ENCODE peak calls at places on chromosomes 16 and 17, in four cellular contexts. O is heart left ventricle, M is sigmoid colon, U is tibial nerve. N is an unnamed sample.

GRCh38 chr17:81510798-81511549 is 1.6 kb downstream of the ACTG1 start:
- DNase-seq in U (no peak), O (peak; percentile 64), M (no peak), N (peak; percentile 89)

GRCh38 chr16:46830417-46830901 is 521 bp downstream of the C16orf87 start:
- DNase-seq in M (no peak), U (no peak), O (peak; percentile 55), N (peak; percentile 92)

GRCh38 chr17:60248618-60249516 is 99.1 kb downstream of the CA4 start:
- DNase-seq in O (no peak), U (no peak), M (no peak), N (no peak)

GRCh38 chr17:57283203-57283971 is 27.1 kb downstream of the MSI2 start:
- DNase-seq in M (no peak), U (no peak), O (no peak), N (no peak)

GRCh38 chr16:80938035-80938927 is 68.4 kb downstream of the CMC2 start:
- DNase-seq in M (peak; percentile 88), O (peak; percentile 33), U (no peak), N (no peak)

GRCh38 chr16:85137323-85138072 is 25.2 kb upstream of the CIBAR2 start:
- DNase-seq in O (peak; percentile 98), M (peak; percentile 99), U (peak; percentile 90), N (peak; percentile 92)

GRCh38 chr16:33877-34707 is 19.3 kb downstream of the POLR3K start:
- DNase-seq in O (no peak), U (no peak), M (peak; percentile 48), N (no peak)

GRCh38 chr17:71202449-71202848 is 918.4 kb upstream of the SOX9 start:
- DNase-seq in O (no peak), M (no peak), U (no peak), N (no peak)

GRCh38 chr16:27572711-27573110 is 22.8 kb downstream of the KATNIP start:
- DNase-seq in O (no peak), U (no peak), M (peak; percentile 38), N (no peak)

GRCh38 chr16:27251561-27252205 is 16.9 kb downstream of the NSMCE1 start:
- DNase-seq in M (no peak), U (no peak), O (no peak), N (no peak)

DNA sequence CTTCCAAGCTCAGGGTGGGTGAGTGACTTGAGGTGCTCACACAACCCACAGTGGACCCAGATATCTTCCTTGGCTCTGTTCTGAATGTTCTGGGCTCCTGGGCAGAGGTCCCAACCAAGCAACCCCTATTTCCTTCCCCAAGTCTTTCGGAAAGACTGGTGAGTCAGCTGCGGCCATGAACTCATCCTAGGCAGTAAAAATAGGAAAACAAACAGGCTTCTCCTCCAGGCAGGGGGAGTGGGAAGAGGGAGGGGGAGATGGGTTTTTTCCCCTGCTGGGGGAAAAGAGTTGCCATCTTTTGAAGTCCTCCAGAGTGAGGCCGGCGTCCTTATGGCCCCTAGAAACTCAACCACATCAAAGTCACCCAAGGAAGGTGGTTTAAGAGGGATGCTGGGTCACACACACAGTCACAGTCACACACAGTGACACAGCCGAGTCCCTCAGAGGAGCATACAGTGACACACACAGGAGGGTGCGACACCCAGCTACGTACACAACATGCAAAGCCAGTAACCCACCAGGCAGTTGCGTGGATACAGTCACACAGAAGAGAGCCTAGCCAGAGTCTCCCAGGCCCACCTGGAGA is 16.0 kb upstream of the DLX4 start:
- DNase-seq in O (no peak), M (no peak), U (no peak), N (no peak)
- H3K4me1 ChIP-seq in O (no peaks in the 10 kb centered on the region), M (no peaks in the 10 kb centered on the region), U (no peaks in the 10 kb centered on the region), N (peaks cover 12% of the 10 kb centered on the region)

GRCh38 chr17:78725448-78726021 is 56.5 kb downstream of the CYTH1 start:
- DNase-seq in O (no peak), M (no peak), U (no peak), N (no peak)

GRCh38 chr17:78724544-78724943 is 57.5 kb downstream of the CYTH1 start:
- DNase-seq in M (no peak), O (peak; percentile 56), U (no peak), N (no peak)

GRCh38 chr17:78726471-78727010 is 55.5 kb downstream of the CYTH1 start:
- DNase-seq in U (no peak), M (no peak), O (no peak), N (no peak)

GRCh38 chr17:78723957-78724356 is 58.1 kb downstream of the CYTH1 start:
- DNase-seq in O (no peak), M (no peak), U (no peak), N (no peak)

GRCh38 chr17:78724999-78725398 is 57.1 kb downstream of the CYTH1 start:
- DNase-seq in O (no peak), M (no peak), U (no peak), N (no peak)
- TF ChIP-seq POLR2A in O (no peak), M (no peak), U (no peak), N (no peak)

DNA sequence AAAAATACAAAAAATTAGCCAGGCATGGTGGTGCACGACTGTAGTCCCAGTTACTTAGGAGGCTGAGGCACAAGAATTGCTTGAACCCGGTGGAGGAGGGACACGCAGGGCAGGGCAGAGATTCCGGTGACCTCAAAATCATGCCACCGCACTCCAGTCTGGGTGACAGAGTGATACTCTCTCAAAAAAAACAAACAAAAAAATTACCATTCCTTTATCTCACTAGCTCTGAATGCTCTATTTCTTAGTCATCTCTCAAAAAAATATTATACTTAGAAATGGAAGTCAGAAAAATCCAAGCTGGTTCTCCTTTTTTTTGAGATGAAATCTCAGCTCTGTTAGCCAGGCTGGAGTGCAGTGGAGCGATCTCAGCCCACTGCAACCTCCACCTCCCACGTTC is 40.8 kb downstream of the SPOP start:
- DNase-seq in M (no peak), U (no peak), O (no peak), N (no peak)
- H3K4me1 ChIP-seq in M (peaks cover 90% of the 10 kb centered on the region), U (no peaks in the 10 kb centered on the region), O (peaks cover 63% of the 10 kb centered on the region), N (peaks cover 45% of the 10 kb centered on the region)

DNA sequence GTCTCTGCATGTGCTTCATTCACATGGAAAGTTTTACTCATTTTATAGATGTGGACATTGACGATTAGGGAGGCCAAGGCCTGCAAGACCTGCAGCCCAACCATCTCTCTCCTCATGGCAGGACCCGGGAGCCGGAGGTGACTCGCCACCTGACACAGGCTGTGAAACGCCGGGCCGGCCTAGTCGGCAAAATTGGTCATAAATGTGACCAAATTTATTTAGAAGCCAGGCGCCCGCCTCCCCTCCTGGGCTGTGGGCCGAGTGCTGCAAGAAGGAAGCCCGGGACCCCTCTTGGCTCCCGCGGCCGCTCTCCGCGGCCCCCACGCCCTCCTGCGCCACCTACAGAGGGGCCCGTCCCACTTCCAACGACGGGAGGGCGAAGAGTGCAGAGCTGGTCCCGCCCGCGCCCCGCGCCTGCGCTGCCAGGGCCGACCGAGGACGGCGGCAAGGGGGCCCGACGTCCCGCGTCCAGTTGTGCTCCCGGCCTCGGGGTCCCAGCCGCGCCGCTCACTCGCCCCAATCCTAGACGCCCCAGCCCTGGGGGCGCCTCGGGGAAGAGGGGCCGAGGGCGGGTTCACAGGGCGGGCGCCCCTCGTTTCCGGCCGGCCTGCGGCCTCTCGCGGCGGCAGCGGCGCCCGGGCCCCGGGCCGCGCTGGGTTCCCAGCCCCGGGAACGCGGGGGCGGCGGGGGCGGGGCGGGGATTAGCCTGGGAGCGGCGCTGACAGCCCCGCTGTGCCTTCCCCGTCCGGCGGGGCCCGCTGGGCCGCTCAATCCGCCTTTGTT is 47.5 kb downstream of the WNT3 start:
- DNase-seq in U (no peak), M (no peak), O (peak; percentile 51), N (peak; percentile 75)
- TF ChIP-seq POLR2A in U (no peak), M (no peak), O (peak; percentile 17), N (no peak)

GRCh38 chr16:17431904-17432625 is 38.7 kb downstream of the XYLT1 start:
- DNase-seq in U (no peak), M (no peak), O (no peak), N (no peak)
- H3K4me1 ChIP-seq in U (no peaks in the 10 kb centered on the region), M (peaks cover 26% of the 10 kb centered on the region), O (no peaks in the 10 kb centered on the region), N (peaks cover 18% of the 10 kb centered on the region)

GRCh38 chr16:30417447-30418349 is 10.3 kb downstream of the ZNF771 start:
- DNase-seq in O (peak; percentile 92), M (peak; percentile 92), U (no peak), N (peak; percentile 98)
- TF ChIP-seq POLR2A in O (peak; percentile 45), M (no peak), U (no peak), N (no peak)

DNA sequence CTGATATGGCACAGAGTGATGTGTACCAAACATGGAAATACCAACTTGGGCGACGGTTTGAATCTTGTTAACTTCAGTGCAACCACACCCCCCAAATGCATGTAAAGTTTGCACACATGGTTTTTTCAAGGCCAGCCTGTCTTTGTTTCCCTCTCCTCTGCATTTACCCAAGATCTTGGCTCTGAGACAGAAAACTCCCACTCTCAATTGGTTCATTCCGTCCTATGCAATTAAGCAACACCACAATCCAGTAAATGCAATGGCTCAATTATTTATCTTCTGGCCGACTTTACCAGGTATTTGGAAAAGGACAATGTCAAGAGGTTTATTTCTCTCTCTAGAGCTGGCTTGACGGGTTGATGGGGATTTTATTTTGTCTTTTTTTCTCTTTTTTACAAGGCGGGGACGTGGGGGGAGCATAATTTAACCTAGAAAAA is 1.0 kb downstream of the STAT3 start:
- DNase-seq in U (no peak), O (no peak), M (peak; percentile 58), N (no peak)
- H3K4me1 ChIP-seq in U (no peaks in the 10 kb centered on the region), O (peaks cover 53% of the 10 kb centered on the region), M (peaks cover 61% of the 10 kb centered on the region), N (peaks cover 71% of the 10 kb centered on the region)

GRCh38 chr17:1730004-1730344 is 5.5 kb downstream of the WDR81 start:
- DNase-seq in M (no peak), O (no peak), U (no peak), N (peak; percentile 77)

GRCh38 chr17:1732241-1733046 is 7.9 kb downstream of the WDR81 start:
- DNase-seq in M (no peak), O (peak; percentile 26), U (no peak), N (no peak)

GRCh38 chr17:1733047-1733357 is 8.5 kb downstream of the WDR81 start:
- DNase-seq in O (no peak), U (no peak), M (no peak), N (no peak)

GRCh38 chr17:1730345-1731193 is 6.1 kb downstream of the WDR81 start:
- DNase-seq in U (peak; percentile 94), O (peak; percentile 93), M (peak; percentile 95), N (peak; percentile 81)

DNA sequence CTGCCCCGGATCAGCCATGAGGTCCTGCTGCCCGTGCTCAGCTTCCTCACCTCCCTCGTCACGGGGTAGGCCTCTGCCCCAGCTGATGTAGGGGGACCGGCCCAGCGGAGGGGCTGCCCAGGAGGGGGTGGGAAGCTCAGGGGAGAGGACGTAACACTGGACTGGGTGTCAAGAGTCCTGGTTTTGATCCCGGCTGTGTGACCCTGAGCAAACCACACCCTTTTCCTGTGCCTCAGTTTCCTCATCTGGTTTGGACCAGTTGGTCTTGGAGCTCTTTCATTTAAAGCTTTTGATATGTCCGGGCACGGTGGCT is 6.6 kb downstream of the WDR81 start:
- DNase-seq in O (no peak), U (no peak), M (no peak), N (no peak)
- TF ChIP-seq POLR2A in O (no peak), U (no peak), M (no peak), N (no peak)

GRCh38 chr16:11312718-11313492 is 31.8 kb upstream of the PRM1 start:
- DNase-seq in M (no peak), O (no peak), U (no peak), N (no peak)

GRCh38 chr16:11314309-11314894 is 30.9 kb upstream of the RMI2 start:
- DNase-seq in O (no peak), M (no peak), U (no peak), N (no peak)

GRCh38 chr16:11316331-11317015 is 28.8 kb upstream of the RMI2 start:
- DNase-seq in M (no peak), O (no peak), U (no peak), N (no peak)

GRCh38 chr16:11313493-11314308 is 31.6 kb upstream of the RMI2 start:
- DNase-seq in U (no peak), M (no peak), O (no peak), N (no peak)

GRCh38 chr16:11315499-11315898 is 29.8 kb upstream of the RMI2 start:
- DNase-seq in U (no peak), O (no peak), M (no peak), N (no peak)
- H3K4me1 ChIP-seq in U (no peaks in the 10 kb centered on the region), O (peaks cover 7% of the 10 kb centered on the region), M (no peaks in the 10 kb centered on the region), N (peaks cover 36% of the 10 kb centered on the region)